ENCODE peak calls at places on chromosomes 16 and 17, in six cellular contexts. Q, X, P, O, Y and Z are unnamed samples.

GRCh38 chr17:60598001-60598736 is 1.8 kb upstream of the PPM1D start:
- DNase-seq in Q (no peak), X (no peak), P (no peak), O (no peak), Y (no peak), Z (no peak)

GRCh38 chr16:48609453-48610023 is 442 bp downstream of the N4BP1 start:
- DNase-seq in Q (no peak), X (peak), P (peak), O (peak), Y (no peak), Z (no peak)

GRCh38 chr16:23164736-23165135 is 15.5 kb upstream of the USP31 start:
- DNase-seq in Q (no peak), X (no peak), P (no peak), O (no peak), Y (no peak), Z (no peak)

GRCh38 chr17:72056727-72057290 is 64.0 kb upstream of the SOX9 start:
- DNase-seq in Q (no peak), X (no peak), P (no peak), O (no peak), Y (no peak), Z (peak)

GRCh38 chr17:48997827-48998556 is 807 bp downstream of the IGF2BP1 start:
- DNase-seq in Q (no peak), X (no peak), P (no peak), O (no peak), Y (no peak), Z (peak)

GRCh38 chr17:57868007-57868774 is 18.3 kb upstream of the MRPS23 start:
- DNase-seq in Q (no peak), X (peak), P (peak), O (no peak), Y (peak), Z (peak)

GRCh38 chr17:2250140-2251095 is 53.2 kb downstream of the SMG6 start:
- DNase-seq in Q (no peak), X (no peak), P (peak), O (no peak), Y (no peak), Z (no peak)

GRCh38 chr17:82257473-82257872 is 16.0 kb downstream of the CSNK1D start:
- DNase-seq in Q (no peak), X (peak), P (no peak), O (no peak), Y (no peak), Z (no peak)

GRCh38 chr17:49401971-49402491 is 12.7 kb downstream of the PHB1 start:
- DNase-seq in Q (no peak), X (no peak), P (no peak), O (no peak), Y (peak), Z (no peak)

GRCh38 chr17:10628756-10629155 is 28.4 kb downstream of the MYH3 start:
- DNase-seq in Q (no peak), X (peak), P (no peak), O (no peak), Y (no peak), Z (no peak)

GRCh38 chr17:77366558-77367245 is 225.9 kb downstream of the SEC14L1 start:
- DNase-seq in Q (no peak), X (no peak), P (no peak), O (peak), Y (no peak), Z (no peak)

GRCh38 chr17:77394540-77395295 is 253.9 kb downstream of the SEC14L1 start:
- DNase-seq in Q (no peak), X (no peak), P (no peak), O (no peak), Y (peak), Z (no peak)

GRCh38 chr17:50841949-50842354 is 6.6 kb downstream of the WFIKKN2 start:
- DNase-seq in Q (no peak), X (peak), P (peak), O (peak), Y (peak), Z (no peak)

GRCh38 chr17:16171613-16172012 is 43.7 kb downstream of the NCOR1 start:
- DNase-seq in Q (no peak), X (peak), P (no peak), O (no peak), Y (no peak), Z (no peak)

GRCh38 chr17:311119-311848 is 41.3 kb downstream of the RPH3AL start:
- DNase-seq in Q (no peak), X (no peak), P (no peak), O (no peak), Y (no peak), Z (no peak)

GRCh38 chr17:17111401-17112393 is 69.4 kb downstream of the MPRIP start:
- DNase-seq in Q (no peak), X (no peak), P (no peak), O (no peak), Y (no peak), Z (no peak)

GRCh38 chr17:50954641-50955121 is 88.5 kb upstream of the TOB1 start:
- DNase-seq in Q (no peak), X (no peak), P (peak), O (no peak), Y (no peak), Z (no peak)